ENCODE peak calls at places on chromosome 21, in eight cellular contexts. N is psoas muscle; X is BE2C; E is fibroblast of lung; W is AG04450; G is Panc1; J is effector memory CD4-positive, alpha-beta T cell; Q is right lobe of liver. H is an unnamed sample.
A peak's percentile ranks its signal among the peaks of the same experiment; 100 is the strongest.

GRCh38 chr21:18155508-18156193 is 89.0 kb upstream of the CHODL start:
- DNase-seq in N (no peak), E (peak; percentile 36), X (no peak), W (no peak), G (no peak), Q (no peak), J (no peak), H (no peak)

GRCh38 chr21:43913928-43914327 is 48.9 kb downstream of the AGPAT3 start:
- DNase-seq in Q (no peak), W (no peak), X (no peak), E (peak; percentile 48), N (no peak), J (no peak), G (no peak), H (no peak)

GRCh38 chr21:37006243-37006520 is 320 bp upstream of the RIPPLY3 start:
- DNase-seq in N (no peak), J (no peak), Q (no peak), W (no peak), E (no peak), G (no peak), X (no peak), H (no peak)

GRCh38 chr21:27953328-27954045 is 986.6 kb upstream of the ADAMTS5 start:
- DNase-seq in G (no peak), N (no peak), X (no peak), J (no peak), W (no peak), E (peak; percentile 74), Q (no peak), H (no peak)

GRCh38 chr21:44347911-44348451 is 5.4 kb upstream of the TRPM2 start:
- DNase-seq in Q (peak; percentile 28), E (no peak), W (no peak), G (no peak), X (no peak), N (no peak), J (no peak), H (no peak)

GRCh38 chr21:16305686-16306085 is 575.9 kb downstream of the USP25 start:
- DNase-seq in W (no peak), J (no peak), Q (no peak), N (no peak), X (no peak), G (no peak), E (peak; percentile 77), H (no peak)

GRCh38 chr21:41216486-41216885 is 48.5 kb downstream of the BACE2 start:
- DNase-seq in Q (no peak), W (no peak), E (no peak), G (no peak), X (no peak), N (no peak), J (no peak), H (no peak)

GRCh38 chr21:39536835-39537234 is 75.9 kb upstream of the B3GALT5 start:
- DNase-seq in Q (no peak), N (no peak), G (no peak), W (no peak), E (no peak), J (no peak), X (no peak), H (no peak)

GRCh38 chr21:43608225-43608624 is 51.1 kb downstream of the HSF2BP start:
- DNase-seq in Q (no peak), W (no peak), X (no peak), N (no peak), E (peak; percentile 92), J (no peak), G (no peak), H (no peak)

GRCh38 chr21:34670220-34670961 is 1.6 kb downstream of the CLIC6 start:
- DNase-seq in J (no peak), X (no peak), Q (no peak), G (no peak), E (peak; percentile 9), W (no peak), N (peak; percentile 32), H (no peak)

GRCh38 chr21:43771698-43772367 is 4.3 kb downstream of the CSTB start:
- DNase-seq in N (no peak), Q (no peak), X (no peak), J (no peak), E (no peak), G (no peak), W (no peak), H (no peak)

GRCh38 chr21:32712043-32712442 is 15.8 kb downstream of the SYNJ1 start:
- DNase-seq in J (no peak), G (no peak), E (peak; percentile 15), W (no peak), Q (no peak), X (no peak), N (no peak), H (no peak)

GRCh38 chr21:29075706-29076447 is 2.4 kb upstream of the CCT8 start:
- DNase-seq in W (no peak), N (no peak), J (no peak), G (peak; percentile 47), Q (no peak), E (peak; percentile 38), X (no peak), H (no peak)

GRCh38 chr21:26888256-26888655 is 43.0 kb upstream of the ADAMTS1 start:
- DNase-seq in N (no peak), X (no peak), J (no peak), Q (no peak), E (peak; percentile 11), W (no peak), G (no peak), H (no peak)

GRCh38 chr21:26888931-26889330 is 43.7 kb upstream of the ADAMTS1 start:
- DNase-seq in N (no peak), Q (no peak), E (no peak), W (no peak), X (no peak), G (no peak), J (no peak), H (no peak)

GRCh38 chr21:26883768-26884167 is 38.6 kb upstream of the ADAMTS1 start:
- DNase-seq in Q (no peak), N (no peak), J (no peak), X (no peak), E (no peak), W (no peak), G (no peak), H (no peak)

GRCh38 chr21:26884436-26884835 is 39.2 kb upstream of the ADAMTS1 start:
- DNase-seq in Q (no peak), J (no peak), G (no peak), E (no peak), X (no peak), W (no peak), N (no peak), H (no peak)

DNA sequence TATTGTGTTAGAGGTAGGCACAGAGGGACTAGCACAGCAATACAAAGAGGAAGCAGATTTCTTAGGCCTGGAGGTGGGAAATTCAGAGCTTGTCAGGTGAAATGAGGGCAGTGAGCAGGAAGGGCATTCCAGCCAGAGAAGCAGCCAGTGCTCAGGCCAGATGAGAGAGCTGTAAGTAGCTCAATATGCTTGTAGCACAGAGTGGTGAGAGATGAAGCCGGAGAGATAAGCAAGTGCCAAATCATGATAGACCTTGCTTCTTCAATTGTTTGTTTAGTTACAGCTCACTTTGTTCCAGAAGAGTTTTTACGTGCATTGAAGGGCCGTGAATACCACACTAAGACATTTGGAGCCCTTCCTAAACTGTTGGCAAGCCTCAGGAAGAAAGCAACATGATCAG is 42.0 kb upstream of the ADAMTS1 start:
- DNase-seq in W (no peak), G (no peak), J (no peak), N (no peak), Q (no peak), E (peak; percentile 35), X (no peak), H (no peak)
- H3K9me3 ChIP-seq in W (no peaks in the 10 kb centered on the region), G (no peaks in the 10 kb centered on the region), J (no peaks in the 10 kb centered on the region), N (no peaks in the 10 kb centered on the region), Q (no peaks in the 10 kb centered on the region), E (no peaks in the 10 kb centered on the region), X (no peaks in the 10 kb centered on the region), H (no peaks in the 10 kb centered on the region)

GRCh38 chr21:30769724-30770431 is 14.7 kb upstream of the KRTAP21-1 start:
- DNase-seq in X (no peak), E (no peak), W (no peak), G (no peak), N (no peak), J (no peak), Q (no peak), H (no peak)
- H3K9me3 ChIP-seq in X (no peaks in the 10 kb centered on the region), E (no peaks in the 10 kb centered on the region), W (peaks cover 11% of the 10 kb centered on the region), G (no peaks in the 10 kb centered on the region), N (no peaks in the 10 kb centered on the region), J (no peaks in the 10 kb centered on the region), Q (no peaks in the 10 kb centered on the region), H (no peaks in the 10 kb centered on the region)

GRCh38 chr21:21813934-21814333 is 815.7 kb downstream of the NCAM2 start:
- DNase-seq in X (no peak), W (no peak), J (no peak), N (no peak), G (no peak), E (no peak), Q (no peak), H (no peak)

GRCh38 chr21:21816778-21817177 is 818.6 kb downstream of the NCAM2 start:
- DNase-seq in X (no peak), J (no peak), N (no peak), Q (no peak), W (no peak), G (no peak), E (no peak), H (no peak)

GRCh38 chr21:21818898-21819297 is 820.7 kb downstream of the NCAM2 start:
- DNase-seq in Q (no peak), J (no peak), G (no peak), N (no peak), X (no peak), E (no peak), W (no peak), H (no peak)

GRCh38 chr21:21807598-21807903 is 809.3 kb downstream of the NCAM2 start:
- DNase-seq in Q (no peak), W (no peak), X (peak; percentile 37), N (no peak), E (no peak), G (no peak), J (no peak), H (no peak)

GRCh38 chr21:21813295-21813694 is 815.1 kb downstream of the NCAM2 start:
- DNase-seq in W (no peak), G (no peak), N (no peak), J (no peak), E (no peak), Q (no peak), X (no peak), H (no peak)
- H3K9me3 ChIP-seq in W (no peaks in the 10 kb centered on the region), G (no peaks in the 10 kb centered on the region), N (no peaks in the 10 kb centered on the region), J (no peaks in the 10 kb centered on the region), E (no peaks in the 10 kb centered on the region), Q (no peaks in the 10 kb centered on the region), X (no peaks in the 10 kb centered on the region), H (no peaks in the 10 kb centered on the region)

GRCh38 chr21:45377325-45377709 is 27.6 kb upstream of the COL18A1 start:
- DNase-seq in E (no peak), Q (no peak), G (no peak), N (no peak), X (no peak), J (no peak), W (no peak), H (no peak)

GRCh38 chr21:45372732-45373355 is 32.1 kb upstream of the COL18A1 start:
- DNase-seq in J (no peak), W (no peak), N (peak; percentile 3), E (peak; percentile 75), G (no peak), X (no peak), Q (peak; percentile 26), H (no peak)

GRCh38 chr21:45376459-45377324 is 28.3 kb upstream of the COL18A1 start:
- DNase-seq in E (no peak), W (no peak), Q (peak; percentile 31), N (peak; percentile 24), X (peak; percentile 6), J (no peak), G (no peak), H (no peak)

GRCh38 chr21:45373991-45374816 is 30.8 kb upstream of the COL18A1 start:
- DNase-seq in G (no peak), N (peak; percentile 12), X (peak; percentile 4), J (no peak), E (no peak), Q (peak; percentile 35), W (no peak), H (no peak)

GRCh38 chr21:45374826-45375455 is 30.0 kb upstream of the COL18A1 start:
- DNase-seq in N (peak; percentile 6), J (no peak), W (no peak), G (no peak), E (no peak), Q (peak; percentile 36), X (peak; percentile 6), H (no peak)
- H3K9me3 ChIP-seq in N (no peaks in the 10 kb centered on the region), J (no peaks in the 10 kb centered on the region), W (peaks cover 24% of the 10 kb centered on the region), G (peaks cover 8% of the 10 kb centered on the region), E (no peaks in the 10 kb centered on the region), Q (no peaks in the 10 kb centered on the region), X (no peaks in the 10 kb centered on the region), H (no peaks in the 10 kb centered on the region)